ENCODE peak calls at places on chromosomes 12 and 14, in six cellular contexts. A is astrocyte of the cerebellum; S is GM06990; L is left colon; N is left ventricle myocardium inferior; E is stimulated activated CD4-positive, alpha-beta T cell treated with anti-CD3 and anti-CD28 coated beads, Interleukin-1b, Interleukin-23, amount 100 ng/mL, for 1 hour. D is an unnamed sample.

GRCh38 chr14:35416108-35416750 is 11.7 kb upstream of the NFKBIA start:
- DNase-seq in A (no peak), S (peak; percentile 64), L (no peak), N (no peak), E (peak; percentile 39), D (no peak)

GRCh38 chr14:103542545-103543088 is 13.6 kb downstream of the TRMT61A start:
- DNase-seq in A (no peak), S (no peak), L (peak; percentile 66), N (peak; percentile 71), E (no peak), D (peak; percentile 75)

GRCh38 chr12:55728185-55728931 is 451 bp downstream of the CD63 start:
- DNase-seq in A (no peak), S (no peak), L (peak; percentile 86), N (peak; percentile 87), E (no peak), D (no peak)

GRCh38 chr12:21371050-21371449 is 1.7 kb upstream of the IAPP start:
- DNase-seq in A (no peak), S (no peak), L (no peak), N (no peak), E (no peak), D (peak; percentile 40)

GRCh38 chr12:92110083-92110640 is 35.5 kb downstream of the BTG1 start:
- DNase-seq in A (no peak), S (no peak), L (no peak), N (no peak), E (no peak), D (no peak)

GRCh38 chr14:29016050-29016900 is 249.7 kb downstream of the FOXG1 start:
- DNase-seq in A (peak; percentile 38), S (peak; percentile 16), L (no peak), N (no peak), E (no peak), D (peak; percentile 70)

GRCh38 chr12:84357314-84357713 is 555.3 kb downstream of the SLC6A15 start:
- DNase-seq in A (no peak), S (no peak), L (no peak), N (no peak), E (no peak), D (no peak)

GRCh38 chr12:124184456-124184855 is 110.4 kb upstream of the RFLNA start:
- DNase-seq in A (no peak), S (no peak), L (no peak), N (no peak), E (no peak), D (no peak)

GRCh38 chr12:78396538-78396937 is 468.0 kb upstream of the SYT1 start:
- DNase-seq in A (no peak), S (no peak), L (no peak), N (no peak), E (no peak), D (no peak)

GRCh38 chr12:31896514-31897039 is 62.6 kb upstream of the RESF1 start:
- DNase-seq in A (no peak), S (peak; percentile 82), L (peak; percentile 61), N (peak; percentile 31), E (peak; percentile 80), D (no peak)

GRCh38 chr12:6193853-6194815 is 6.1 kb upstream of the CD9 start:
- DNase-seq in A (no peak), S (no peak), L (peak; percentile 41), N (no peak), E (no peak), D (peak; percentile 56)

GRCh38 chr12:95102916-95103671 is 29.7 kb upstream of the NR2C1 start:
- DNase-seq in A (peak; percentile 61), S (peak; percentile 84), L (no peak), N (no peak), E (no peak), D (peak; percentile 86)

GRCh38 chr14:56274556-56274955 is 156.3 kb downstream of the PELI2 start:
- DNase-seq in A (no peak), S (no peak), L (no peak), N (no peak), E (no peak), D (no peak)

GRCh38 chr14:67680121-67680602 is 5.7 kb upstream of the VTI1B start:
- DNase-seq in A (no peak), S (peak; percentile 78), L (no peak), N (no peak), E (no peak), D (no peak)

GRCh38 chr14:63542231-63542999 is 762 bp downstream of the PPP2R5E start:
- DNase-seq in A (no peak), S (peak; percentile 13), L (peak; percentile 63), N (no peak), E (no peak), D (peak; percentile 42)

GRCh38 chr14:35213143-35213788 is 78.9 kb upstream of the PSMA6 start:
- DNase-seq in A (no peak), S (no peak), L (no peak), N (no peak), E (no peak), D (no peak)

GRCh38 chr14:71710001-71710400 is 222.2 kb upstream of the RGS6 start:
- DNase-seq in A (no peak), S (no peak), L (no peak), N (no peak), E (no peak), D (no peak)

GRCh38 chr12:122856999-122857671 is 21.9 kb downstream of the HIP1R start:
- DNase-seq in A (no peak), S (no peak), L (no peak), N (no peak), E (no peak), D (no peak)

GRCh38 chr12:94207467-94208432 is 59.4 kb downstream of the PLXNC1 start:
- DNase-seq in A (no peak), S (peak; percentile 78), L (no peak), N (no peak), E (no peak), D (no peak)

GRCh38 chr12:104042580-104042979 is 7.4 kb downstream of the GLT8D2 start:
- DNase-seq in A (no peak), S (no peak), L (no peak), N (no peak), E (no peak), D (no peak)

GRCh38 chr12:51424094-51424661 is 453 bp upstream of the SLC4A8 start:
- DNase-seq in A (no peak), S (no peak), L (no peak), N (no peak), E (no peak), D (no peak)

GRCh38 chr12:132320767-132321211 is 8.6 kb downstream of the GALNT9 start:
- DNase-seq in A (no peak), S (no peak), L (no peak), N (no peak), E (no peak), D (no peak)

GRCh38 chr12:21456291-21456780 is 18.9 kb downstream of the PYROXD1 start:
- DNase-seq in A (no peak), S (no peak), L (no peak), N (no peak), E (no peak), D (no peak)

GRCh38 chr14:41297961-41298690 is 308.6 kb upstream of the LRFN5 start:
- DNase-seq in A (no peak), S (no peak), L (no peak), N (no peak), E (no peak), D (no peak)

GRCh38 chr12:93370947-93371346 is 6.8 kb upstream of the NUDT4 start:
- DNase-seq in A (no peak), S (no peak), L (no peak), N (no peak), E (no peak), D (no peak)

GRCh38 chr12:120324841-120325417 is 2.6 kb downstream of the PLA2G1B start:
- DNase-seq in A (no peak), S (no peak), L (no peak), N (no peak), E (no peak), D (no peak)

GRCh38 chr12:124715121-124715990 is 147.9 kb upstream of the NCOR2 start:
- DNase-seq in A (no peak), S (no peak), L (peak; percentile 43), N (no peak), E (no peak), D (peak; percentile 12)

GRCh38 chr12:20463920-20464524 is 95.7 kb downstream of the PDE3A start:
- DNase-seq in A (no peak), S (no peak), L (no peak), N (no peak), E (no peak), D (peak; percentile 1)

GRCh38 chr12:96687719-96688118 is 198.3 kb downstream of the CFAP54 start:
- DNase-seq in A (no peak), S (no peak), L (no peak), N (no peak), E (no peak), D (no peak)

GRCh38 chr12:76402259-76402658 is 54.0 kb upstream of the BBS10 start:
- DNase-seq in A (no peak), S (no peak), L (no peak), N (no peak), E (no peak), D (no peak)

GRCh38 chr12:4909734-4910501 is at the start of gene KCNA1:
- DNase-seq in A (no peak), S (peak; percentile 38), L (peak; percentile 9), N (no peak), E (no peak), D (no peak)